ENCODE peak calls at places on chromosomes 7 and 10, in nine cellular contexts. N, C, X, H, A, S, R, J and Y are unnamed samples.

GRCh38 chr7:7274782-7275181 is 92.4 kb downstream of the C1GALT1 start:
- DNase-seq in N (no peak), C (peak), X (no peak), H (no peak), A (no peak), S (no peak), R (no peak), J (no peak), Y (no peak)

GRCh38 chr7:133539016-133539415 is 286.1 kb downstream of the EXOC4 start:
- DNase-seq in N (no peak), C (no peak), X (no peak), H (no peak), A (no peak), S (no peak), R (no peak), J (no peak), Y (no peak)

GRCh38 chr10:34434119-34434594 is 380.9 kb downstream of the PARD3 start:
- DNase-seq in N (no peak), C (peak), X (no peak), H (no peak), A (no peak), S (no peak), R (no peak), J (no peak), Y (no peak)

GRCh38 chr10:127485153-127485857 is 63.8 kb upstream of the NPS start:
- DNase-seq in N (no peak), C (peak), X (peak), H (no peak), A (no peak), S (no peak), R (no peak), J (peak), Y (peak)

GRCh38 chr10:10094700-10095099 is 923.0 kb upstream of the CELF2 start:
- DNase-seq in N (no peak), C (peak), X (no peak), H (no peak), A (no peak), S (no peak), R (no peak), J (no peak), Y (no peak)

GRCh38 chr10:62376064-62377025 is 2.2 kb downstream of the ZNF365 start:
- DNase-seq in N (no peak), C (no peak), X (no peak), H (no peak), A (no peak), S (no peak), R (no peak), J (no peak), Y (no peak)

GRCh38 chr7:76047305-76047810 is 442 bp downstream of the STYXL1 start:
- DNase-seq in N (no peak), C (peak), X (no peak), H (no peak), A (no peak), S (peak), R (peak), J (no peak), Y (no peak)

GRCh38 chr7:6359742-6360141 is 87.3 kb upstream of the CYTH3 start:
- DNase-seq in N (no peak), C (no peak), X (no peak), H (no peak), A (no peak), S (no peak), R (no peak), J (no peak), Y (no peak)

GRCh38 chr7:36761835-36762234 is 37.5 kb upstream of the AOAH start:
- DNase-seq in N (no peak), C (no peak), X (no peak), H (no peak), A (no peak), S (no peak), R (no peak), J (no peak), Y (no peak)

GRCh38 chr7:92671502-92672169 is 81.4 kb upstream of the FAM133B start:
- DNase-seq in N (no peak), C (no peak), X (no peak), H (no peak), A (no peak), S (no peak), R (peak), J (no peak), Y (no peak)

GRCh38 chr7:2450198-2451107 is 25.7 kb downstream of the GRIFIN start:
- DNase-seq in N (no peak), C (no peak), X (no peak), H (peak), A (no peak), S (no peak), R (no peak), J (no peak), Y (no peak)

GRCh38 chr10:28179490-28180099 is 123.3 kb downstream of the MPP7 start:
- DNase-seq in N (no peak), C (peak), X (no peak), H (peak), A (no peak), S (peak), R (peak), J (peak), Y (no peak)

GRCh38 chr7:115047968-115048720 is 126.2 kb downstream of the MDFIC start:
- DNase-seq in N (no peak), C (peak), X (no peak), H (no peak), A (no peak), S (no peak), R (no peak), J (no peak), Y (no peak)

GRCh38 chr10:52488606-52489485 is 174.8 kb downstream of the DKK1 start:
- DNase-seq in N (no peak), C (peak), X (no peak), H (no peak), A (no peak), S (peak), R (peak), J (no peak), Y (no peak)

GRCh38 chr7:80603940-80604339 is 34.5 kb upstream of the CD36 start:
- DNase-seq in N (no peak), C (no peak), X (no peak), H (no peak), A (no peak), S (no peak), R (no peak), J (no peak), Y (no peak)
- H3K27ac ChIP-seq in N (no peak), C (no peak), X (no peak), H (no peak), A (no peak), S (no peak), R (no peak), J (no peak), Y (no peak)

DNA sequence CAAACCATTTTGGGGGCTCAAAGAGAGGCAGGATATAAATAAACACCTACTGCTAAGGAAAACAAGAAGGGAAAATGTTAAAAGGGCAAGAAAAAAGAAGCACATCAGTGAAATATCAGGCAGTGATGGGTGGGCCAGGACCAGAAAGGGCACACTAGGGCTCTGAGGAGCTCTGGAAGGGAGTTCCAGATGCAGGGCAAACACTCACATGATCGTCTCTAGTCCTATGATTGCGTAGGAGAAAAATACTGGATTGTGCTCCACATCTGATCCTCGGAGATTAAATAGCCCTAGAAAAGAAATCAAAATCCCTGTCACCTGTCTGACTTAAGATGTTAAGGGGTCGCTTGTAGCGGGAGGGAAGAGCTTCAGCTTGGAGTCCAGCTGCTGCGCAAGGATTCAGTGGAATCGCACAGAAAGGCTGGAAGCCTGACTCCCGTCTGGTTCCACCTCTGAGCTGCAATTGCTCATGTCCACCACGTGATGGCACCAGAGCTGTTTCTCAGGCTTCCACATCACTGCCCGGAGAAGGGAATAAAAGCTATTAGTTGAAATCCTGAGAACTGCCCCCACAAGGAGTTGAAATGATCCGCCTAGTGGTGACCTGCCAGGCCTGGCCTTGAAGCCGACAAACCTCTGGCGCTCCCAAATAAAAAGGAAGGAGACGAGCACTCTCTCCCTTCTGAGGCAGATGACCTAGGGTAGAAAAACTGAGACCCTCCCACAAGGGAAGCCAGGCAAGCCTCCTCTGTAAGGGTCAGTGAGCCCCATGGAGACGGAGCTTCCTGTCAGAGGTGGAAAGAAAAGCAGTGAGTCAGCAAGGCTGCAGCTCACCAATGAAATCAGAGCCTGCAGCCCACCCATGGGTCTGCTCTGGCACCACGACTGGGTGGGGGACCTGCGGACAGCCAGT is 39.2 kb downstream of the XPNPEP1 start:
- DNase-seq in N (peak), C (peak), X (peak), H (peak), A (peak), S (peak), R (peak), J (peak), Y (peak)
- H3K27ac ChIP-seq in N (peak), C (peak), X (peak), H (no peak), A (peak), S (peak), R (no peak), J (peak), Y (no peak)

GRCh38 chr7:63117-63480 is 129.3 kb upstream of the FAM20C start:
- DNase-seq in N (no peak), C (no peak), X (no peak), H (no peak), A (no peak), S (no peak), R (no peak), J (no peak), Y (no peak)
- H3K27ac ChIP-seq in N (no peak), C (no peak), X (no peak), H (no peak), A (no peak), S (no peak), R (no peak), J (no peak), Y (no peak)

GRCh38 chr7:148868378-148868674 is 15.8 kb downstream of the EZH2 start:
- DNase-seq in N (no peak), C (no peak), X (no peak), H (no peak), A (no peak), S (peak), R (no peak), J (no peak), Y (no peak)

GRCh38 chr7:148865283-148865682 is 18.8 kb downstream of the EZH2 start:
- DNase-seq in N (no peak), C (no peak), X (no peak), H (no peak), A (no peak), S (peak), R (no peak), J (no peak), Y (no peak)

GRCh38 chr7:148866362-148866761 is 17.7 kb downstream of the EZH2 start:
- DNase-seq in N (no peak), C (no peak), X (no peak), H (no peak), A (no peak), S (no peak), R (no peak), J (no peak), Y (no peak)

GRCh38 chr7:148871030-148871429 is 13.1 kb downstream of the EZH2 start:
- DNase-seq in N (no peak), C (no peak), X (no peak), H (no peak), A (no peak), S (no peak), R (no peak), J (no peak), Y (no peak)

DNA sequence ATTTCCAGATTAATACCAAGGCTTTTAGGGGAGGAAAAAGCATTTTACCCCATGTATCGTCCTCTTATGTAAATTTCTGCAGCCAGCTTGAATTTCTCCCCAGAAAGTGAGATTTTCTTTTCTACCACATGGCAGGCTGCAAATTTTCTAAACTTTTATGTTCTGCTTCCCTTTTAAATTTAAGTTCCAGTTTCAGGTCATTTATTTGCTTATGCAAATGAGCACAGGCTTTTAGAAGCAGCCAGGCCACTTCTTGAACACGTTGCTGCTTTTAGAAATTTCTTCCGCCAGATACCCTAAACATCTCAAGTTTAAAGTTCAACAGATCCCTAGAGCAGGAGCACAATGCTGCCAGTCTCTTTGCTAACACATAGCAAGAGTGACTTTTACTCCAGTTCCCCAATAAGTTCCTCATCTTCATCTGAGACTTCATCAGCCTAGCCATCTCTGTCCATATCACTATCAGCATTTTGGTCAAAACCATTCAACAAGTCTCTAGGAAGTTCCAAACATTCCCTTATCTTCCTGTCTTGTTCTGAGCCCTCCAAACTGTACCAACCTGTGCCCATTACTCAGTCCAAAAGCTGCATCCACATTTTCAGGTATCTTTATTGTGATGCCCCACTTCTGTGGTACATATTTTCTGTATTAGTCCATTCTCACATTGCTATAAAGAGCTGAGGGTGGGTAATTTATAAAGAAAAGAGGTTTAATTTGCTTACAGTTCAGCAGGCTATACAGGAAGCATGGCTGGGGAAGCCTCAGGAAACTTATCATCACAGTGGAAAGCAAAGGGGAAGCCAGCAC is 16.3 kb downstream of the EZH2 start:
- DNase-seq in N (no peak), C (no peak), X (no peak), H (no peak), A (no peak), S (peak), R (peak), J (no peak), Y (no peak)
- H3K27ac ChIP-seq in N (no peak), C (no peak), X (no peak), H (peak), A (no peak), S (peak), R (no peak), J (no peak), Y (no peak)

GRCh38 chr7:17679427-17679826 is 260.9 kb downstream of the SNX13 start:
- DNase-seq in N (no peak), C (no peak), X (no peak), H (no peak), A (no peak), S (no peak), R (no peak), J (no peak), Y (peak)

GRCh38 chr7:17674956-17675300 is 265.4 kb downstream of the SNX13 start:
- DNase-seq in N (no peak), C (no peak), X (no peak), H (no peak), A (no peak), S (no peak), R (no peak), J (no peak), Y (no peak)

GRCh38 chr7:17674166-17674955 is 265.9 kb downstream of the SNX13 start:
- DNase-seq in N (no peak), C (no peak), X (no peak), H (no peak), A (no peak), S (no peak), R (no peak), J (no peak), Y (no peak)

GRCh38 chr7:17680026-17680425 is 260.3 kb downstream of the SNX13 start:
- DNase-seq in N (peak), C (peak), X (no peak), H (no peak), A (peak), S (no peak), R (no peak), J (peak), Y (peak)

DNA sequence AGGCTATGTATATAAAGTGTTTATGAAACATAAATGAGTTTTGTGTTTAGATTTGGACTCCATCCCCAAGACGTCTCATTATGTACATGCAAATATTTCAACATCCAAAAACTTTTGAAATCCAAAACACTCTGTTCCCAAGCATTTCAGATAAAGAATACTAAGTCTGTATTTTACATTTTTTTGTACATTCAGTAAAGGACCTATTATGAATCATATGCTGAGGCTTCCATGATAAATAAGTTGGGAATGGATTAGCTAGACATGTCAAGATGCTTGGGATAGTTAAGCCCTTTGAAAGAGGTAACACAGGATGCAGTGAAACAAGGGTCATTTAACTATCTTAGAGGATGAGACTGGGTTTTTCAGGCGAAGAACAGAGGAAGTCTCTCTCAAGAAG is 262.9 kb downstream of the SNX13 start:
- DNase-seq in N (no peak), C (peak), X (no peak), H (no peak), A (no peak), S (no peak), R (no peak), J (no peak), Y (no peak)
- H3K27ac ChIP-seq in N (no peak), C (no peak), X (no peak), H (no peak), A (no peak), S (no peak), R (no peak), J (peak), Y (no peak)

GRCh38 chr10:50590935-50591334 is 32.8 kb downstream of the SGMS1 start:
- DNase-seq in N (no peak), C (no peak), X (no peak), H (no peak), A (no peak), S (no peak), R (no peak), J (no peak), Y (no peak)

GRCh38 chr10:50582061-50582460 is 41.7 kb downstream of the SGMS1 start:
- DNase-seq in N (no peak), C (no peak), X (no peak), H (no peak), A (no peak), S (no peak), R (no peak), J (no peak), Y (no peak)

GRCh38 chr10:50582766-50583762 is 40.7 kb downstream of the SGMS1 start:
- DNase-seq in N (no peak), C (no peak), X (no peak), H (peak), A (no peak), S (no peak), R (no peak), J (peak), Y (no peak)

GRCh38 chr10:50586740-50587088 is 37.0 kb downstream of the SGMS1 start:
- DNase-seq in N (no peak), C (no peak), X (no peak), H (no peak), A (no peak), S (no peak), R (no peak), J (no peak), Y (no peak)

GRCh38 chr10:50585921-50586739 is 37.6 kb downstream of the SGMS1 start:
- DNase-seq in N (no peak), C (peak), X (no peak), H (peak), A (no peak), S (no peak), R (no peak), J (peak), Y (no peak)
- H3K27ac ChIP-seq in N (no peak), C (no peak), X (no peak), H (peak), A (peak), S (no peak), R (no peak), J (peak), Y (no peak)

DNA sequence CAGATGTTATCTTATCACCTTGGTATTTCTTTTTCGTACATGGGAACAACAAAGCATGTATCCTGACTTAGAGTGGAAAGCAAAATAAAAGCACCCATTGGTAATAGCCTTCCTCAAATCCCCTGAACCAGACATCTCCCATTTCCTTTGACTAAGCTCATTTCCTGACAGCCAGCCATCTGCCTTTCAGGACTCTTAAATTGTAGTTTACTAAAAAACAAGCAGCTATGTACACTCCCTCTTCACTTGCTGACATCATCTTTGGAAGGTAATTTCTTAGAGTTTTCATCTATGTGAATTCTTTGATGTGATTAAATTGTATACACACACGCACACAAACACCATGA is 40.7 kb downstream of the ARL4A start:
- DNase-seq in N (no peak), C (no peak), X (no peak), H (no peak), A (no peak), S (no peak), R (no peak), J (no peak), Y (no peak)
- H3K27ac ChIP-seq in N (no peak), C (no peak), X (no peak), H (peak), A (no peak), S (no peak), R (no peak), J (no peak), Y (no peak)

GRCh38 chr7:151818674-151819519 is 58.0 kb downstream of the PRKAG2 start:
- DNase-seq in N (no peak), C (no peak), X (no peak), H (no peak), A (no peak), S (no peak), R (no peak), J (no peak), Y (peak)
- H3K27ac ChIP-seq in N (no peak), C (no peak), X (no peak), H (no peak), A (no peak), S (no peak), R (no peak), J (no peak), Y (no peak)

GRCh38 chr10:32142646-32143045 is 86.4 kb upstream of the KIF5B start:
- DNase-seq in N (no peak), C (no peak), X (no peak), H (no peak), A (no peak), S (no peak), R (no peak), J (no peak), Y (no peak)

GRCh38 chr10:32146166-32146565 is 89.9 kb upstream of the KIF5B start:
- DNase-seq in N (no peak), C (no peak), X (no peak), H (no peak), A (no peak), S (no peak), R (no peak), J (no peak), Y (no peak)

GRCh38 chr10:32141018-32141807 is 85.0 kb upstream of the KIF5B start:
- DNase-seq in N (no peak), C (no peak), X (no peak), H (no peak), A (no peak), S (no peak), R (no peak), J (no peak), Y (no peak)

GRCh38 chr10:32144817-32145688 is 88.8 kb upstream of the KIF5B start:
- DNase-seq in N (no peak), C (no peak), X (no peak), H (no peak), A (no peak), S (no peak), R (no peak), J (no peak), Y (no peak)

GRCh38 chr10:32143302-32143847 is 87.2 kb upstream of the KIF5B start:
- DNase-seq in N (no peak), C (no peak), X (no peak), H (no peak), A (no peak), S (no peak), R (no peak), J (no peak), Y (no peak)
- H3K27ac ChIP-seq in N (no peak), C (no peak), X (no peak), H (no peak), A (no peak), S (no peak), R (no peak), J (no peak), Y (no peak)

GRCh38 chr7:158488225-158488889 is 99.3 kb downstream of the PTPRN2 start:
- DNase-seq in N (no peak), C (no peak), X (no peak), H (no peak), A (no peak), S (no peak), R (no peak), J (no peak), Y (no peak)
- H3K27ac ChIP-seq in N (no peak), C (no peak), X (no peak), H (no peak), A (no peak), S (no peak), R (no peak), J (no peak), Y (no peak)